ENCODE peak calls at places on chromosome 1, in five cellular contexts. G is tibial nerve, Y is left lung, V is left ventricle myocardium inferior, P is ovary. L is an unnamed sample.
A peak's percentile ranks its signal among the peaks of the same experiment; 100 is the strongest.

GRCh38 chr1:78855258-78855657 is 151.3 kb downstream of the ADGRL4 start:
- DNase-seq in G (no peak), Y (no peak), V (no peak), P (no peak), L (no peak)

GRCh38 chr1:8184301-8184700 is 133.6 kb upstream of the SLC45A1 start:
- DNase-seq in G (no peak), Y (no peak), V (no peak), P (no peak), L (no peak)

GRCh38 chr1:53982034-53982761 is 35.8 kb downstream of the LDLRAD1 start:
- DNase-seq in G (peak; percentile 15), Y (no peak), V (peak; percentile 32), P (peak; percentile 38), L (no peak)

GRCh38 chr1:21511579-21512522 is 2.6 kb downstream of the ALPL start:
- DNase-seq in G (peak; percentile 68), Y (peak; percentile 80), V (peak; percentile 62), P (peak; percentile 28), L (no peak)

GRCh38 chr1:178566187-178566586 is 53.3 kb downstream of the TEX35 start:
- DNase-seq in G (no peak), Y (no peak), V (no peak), P (no peak), L (no peak)

GRCh38 chr1:178189814-178190213 is 95.9 kb downstream of the RASAL2 start:
- DNase-seq in G (peak; percentile 12), Y (no peak), V (no peak), P (no peak), L (no peak)

GRCh38 chr1:25645641-25646400 is 29.2 kb downstream of the MAN1C1 start:
- DNase-seq in G (no peak), Y (no peak), V (no peak), P (no peak), L (no peak)

GRCh38 chr1:118338991-118339390 is 154.0 kb upstream of the SPAG17 start:
- DNase-seq in G (no peak), Y (no peak), V (no peak), P (no peak), L (no peak)

GRCh38 chr1:17140279-17140678 is 21.0 kb upstream of the PADI2 start:
- DNase-seq in G (no peak), Y (no peak), V (no peak), P (no peak), L (no peak)

GRCh38 chr1:221837886-221838285 is 96.0 kb upstream of the DUSP10 start:
- DNase-seq in G (no peak), Y (no peak), V (no peak), P (no peak), L (no peak)

GRCh38 chr1:51306950-51307349 is 23.4 kb downstream of the TTC39A start:
- DNase-seq in G (no peak), Y (peak; percentile 25), V (no peak), P (no peak), L (no peak)

GRCh38 chr1:25774921-25775774 is 24.8 kb upstream of the SELENON start:
- DNase-seq in G (no peak), Y (no peak), V (no peak), P (no peak), L (no peak)

GRCh38 chr1:154994269-154994977 is 1.0 kb downstream of the LENEP start:
- DNase-seq in G (no peak), Y (peak; percentile 10), V (no peak), P (no peak), L (no peak)

GRCh38 chr1:36062321-36062720 is 21.6 kb upstream of the TEKT2 start:
- DNase-seq in G (no peak), Y (no peak), V (no peak), P (no peak), L (no peak)

GRCh38 chr1:89706700-89707012 is 73.7 kb downstream of the LRRC8C start:
- DNase-seq in G (no peak), Y (no peak), V (no peak), P (no peak), L (no peak)

GRCh38 chr1:36342426-36343185 is 19.2 kb upstream of the EVA1B start:
- DNase-seq in G (peak; percentile 44), Y (no peak), V (no peak), P (peak; percentile 52), L (no peak)

GRCh38 chr1:24450857-24451397 is 35.3 kb downstream of the NIPAL3 start:
- DNase-seq in G (no peak), Y (no peak), V (no peak), P (no peak), L (no peak)

GRCh38 chr1:145985502-145986439 is 10.6 kb downstream of the TXNIP start:
- DNase-seq in G (peak; percentile 69), Y (peak; percentile 67), V (peak; percentile 58), P (no peak), L (no peak)

GRCh38 chr1:226691257-226691656 is 47.8 kb downstream of the ITPKB start:
- DNase-seq in G (no peak), Y (no peak), V (no peak), P (no peak), L (no peak)

GRCh38 chr1:248622491-248623106 is 12.3 kb downstream of the OR2T11 start:
- DNase-seq in G (no peak), Y (no peak), V (no peak), P (no peak), L (no peak)

GRCh38 chr1:94522304-94522703 is 19.3 kb downstream of the F3 start:
- DNase-seq in G (peak; percentile 53), Y (no peak), V (no peak), P (peak; percentile 61), L (no peak)

DNA sequence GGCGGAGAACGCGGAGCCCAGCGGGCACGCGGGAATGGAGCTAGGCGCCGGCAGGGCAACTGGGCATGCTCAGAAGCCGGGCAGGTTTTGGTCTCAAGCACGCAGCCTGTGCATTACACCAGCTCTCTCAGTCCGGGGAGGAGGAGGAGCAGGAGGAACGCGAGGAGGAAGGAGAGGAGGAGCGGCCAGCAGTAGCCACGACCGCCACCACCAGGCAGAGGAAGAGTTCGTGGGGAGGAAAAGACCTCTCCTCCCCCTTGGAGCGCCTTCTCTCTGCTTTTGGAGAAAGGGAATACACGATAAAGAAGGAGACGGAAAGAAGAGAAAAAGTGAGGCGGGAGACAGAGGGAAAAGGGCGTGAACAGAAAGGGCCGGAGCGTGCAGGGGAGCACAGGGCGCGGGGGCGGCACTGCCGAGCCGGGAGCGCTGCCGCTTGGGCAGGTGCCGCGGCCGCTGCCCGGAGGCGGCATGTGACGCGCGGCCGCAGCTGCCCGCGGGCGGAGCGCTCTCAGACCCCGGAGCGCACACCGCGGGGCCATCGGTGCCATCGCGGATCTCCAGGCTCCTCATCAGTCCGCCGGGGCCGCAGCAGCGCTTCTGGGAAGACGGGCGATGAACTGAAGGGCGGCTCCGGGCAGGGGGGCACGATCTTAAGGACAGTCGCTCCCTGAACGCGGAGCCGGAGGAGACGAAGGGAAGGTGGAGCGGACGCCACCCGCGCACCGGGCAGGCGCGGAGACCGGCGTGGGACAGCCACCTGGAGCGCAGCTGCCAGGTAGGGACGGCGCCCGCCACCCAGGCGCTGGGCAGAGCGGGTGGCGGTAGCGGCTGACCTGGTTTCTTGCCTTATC is at the start of gene CHRM3:
- DNase-seq in G (no peak), Y (peak; percentile 83), V (no peak), P (peak; percentile 85), L (no peak)
- TF ChIP-seq CTCF in G (no peak), Y (no peak), V (no peak), P (peak; percentile 50), L (no peak)

GRCh38 chr1:15722411-15722810 is 13.6 kb upstream of the SLC25A34 start:
- DNase-seq in G (no peak), Y (no peak), V (no peak), P (no peak), L (no peak)
- H3K36me3 ChIP-seq in G (no peaks in the 10 kb centered on the region), Y (peaks cover 100% of the 10 kb centered on the region), V (peaks cover 91% of the 10 kb centered on the region), P (peaks cover 2% of the 10 kb centered on the region), L (peaks cover 17% of the 10 kb centered on the region)

GRCh38 chr1:91404151-91405012 is at the start of gene HFM1:
- DNase-seq in G (peak; percentile 37), Y (peak; percentile 75), V (peak; percentile 86), P (peak; percentile 89), L (peak; percentile 66)
- H3K27ac ChIP-seq in G (peak within 1 kb of the TSS; percentile 87), Y (peak within 1 kb of the TSS; percentile 79), V (peak within 1 kb of the TSS; percentile 91), P (peak within 1 kb of the TSS; percentile 93), L (no peak within 1 kb of the TSS)

GRCh38 chr1:184621262-184621661 is 133.4 kb downstream of the EDEM3 start:
- DNase-seq in G (peak; percentile 67), Y (no peak), V (no peak), P (peak; percentile 67), L (no peak)

GRCh38 chr1:184624626-184625025 is 130.0 kb downstream of the EDEM3 start:
- DNase-seq in G (no peak), Y (no peak), V (no peak), P (no peak), L (no peak)

GRCh38 chr1:184624051-184624450 is 130.6 kb downstream of the EDEM3 start:
- DNase-seq in G (no peak), Y (no peak), V (no peak), P (no peak), L (no peak)

GRCh38 chr1:184623404-184623803 is 131.3 kb downstream of the EDEM3 start:
- DNase-seq in G (no peak), Y (no peak), V (no peak), P (no peak), L (no peak)

GRCh38 chr1:184622136-184622823 is 132.4 kb downstream of the EDEM3 start:
- DNase-seq in G (peak; percentile 86), Y (no peak), V (peak; percentile 81), P (peak; percentile 87), L (no peak)
- TF ChIP-seq CTCF in G (no peak), Y (no peak), V (peak; percentile 32), P (no peak), L (no peak)

GRCh38 chr1:169824153-169824552 is 29.4 kb upstream of the METTL18 start:
- DNase-seq in G (no peak), Y (no peak), V (no peak), P (no peak), L (no peak)
- H3K36me3 ChIP-seq in G (no peaks in the 10 kb centered on the region), Y (peaks cover 52% of the 10 kb centered on the region), V (peaks cover 53% of the 10 kb centered on the region), P (no peaks in the 10 kb centered on the region), L (peaks cover 77% of the 10 kb centered on the region)

GRCh38 chr1:9235123-9235513 is 544 bp downstream of the H6PD start:
- DNase-seq in G (peak; percentile 41), Y (no peak), V (no peak), P (peak; percentile 57), L (no peak)

GRCh38 chr1:9238550-9238949 is 4.0 kb downstream of the H6PD start:
- DNase-seq in G (no peak), Y (no peak), V (no peak), P (no peak), L (no peak)

GRCh38 chr1:9235560-9235959 is 986 bp downstream of the H6PD start:
- DNase-seq in G (no peak), Y (no peak), V (no peak), P (no peak), L (no peak)

GRCh38 chr1:9239622-9240401 is 5.2 kb downstream of the H6PD start:
- DNase-seq in G (peak; percentile 49), Y (peak; percentile 80), V (peak; percentile 59), P (peak; percentile 81), L (no peak)

DNA sequence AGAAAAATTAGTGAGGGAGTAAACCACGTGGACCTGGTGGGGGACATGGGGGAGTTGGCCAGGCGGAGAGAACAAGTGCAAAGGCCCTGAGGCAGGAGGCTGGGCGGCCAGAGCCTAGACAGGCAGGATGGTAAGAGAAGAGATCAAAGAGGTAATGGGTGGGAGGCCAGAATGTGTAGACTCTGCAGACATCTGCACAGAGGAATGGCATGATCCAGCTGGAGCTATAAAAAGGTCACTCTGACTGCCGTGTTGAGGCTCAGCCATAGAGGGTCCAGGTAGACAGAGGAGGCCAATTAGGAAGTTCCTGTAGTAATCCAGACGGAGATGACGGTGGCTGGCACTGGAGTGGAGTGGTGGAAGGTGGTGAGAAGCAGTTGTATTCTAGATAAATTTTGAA is 3.6 kb downstream of the H6PD start:
- DNase-seq in G (no peak), Y (no peak), V (no peak), P (no peak), L (no peak)
- H3K27ac ChIP-seq in G (peak overlapping the region; percentile 84), Y (peak overlapping the region; percentile 85), V (peak overlapping the region; percentile 97), P (peak overlapping the region; percentile 78), L (no peak overlapping the region)

GRCh38 chr1:40344597-40344996 is 27.5 kb upstream of the COL9A2 start:
- DNase-seq in G (peak; percentile 36), Y (peak; percentile 72), V (peak; percentile 36), P (no peak), L (no peak)
- TF ChIP-seq CTCF in G (no peak), Y (no peak), V (no peak), P (no peak), L (no peak)

L was measured in RWPE2.